ENCODE peak calls at places on chromosomes 7 and 10, in ten cellular contexts. G, I, O, S, W, X, T, A, R and F are unnamed samples.

GRCh38 chr7:81583882-81584533 is 185.8 kb downstream of the HGF start:
- DNase-seq in O (no peak), G (no peak), X (no peak), R (no peak), A (no peak), T (no peak), I (no peak), W (peak; percentile 62), S (no peak), F (no peak)

GRCh38 chr7:4132221-4132620 is 549.9 kb upstream of the FOXK1 start:
- DNase-seq in T (no peak), W (no peak), O (no peak), X (no peak), R (no peak), A (no peak), I (no peak), G (peak; percentile 47), S (no peak), F (no peak)

GRCh38 chr7:36946401-36946739 is 222.1 kb upstream of the AOAH start:
- DNase-seq in W (no peak), S (no peak), O (no peak), X (no peak), R (no peak), I (no peak), T (no peak), A (no peak), G (no peak), F (no peak)

GRCh38 chr10:82813856-82814255 is 938.9 kb downstream of the NRG3 start:
- DNase-seq in W (no peak), A (no peak), S (no peak), R (no peak), O (no peak), X (no peak), G (no peak), T (peak; percentile 38), I (no peak), F (no peak)

GRCh38 chr7:5755704-5756131 is 25.7 kb downstream of the RNF216 start:
- DNase-seq in T (no peak), W (peak; percentile 88), G (no peak), O (no peak), X (no peak), S (no peak), I (no peak), A (no peak), R (no peak), F (no peak)

GRCh38 chr7:158868754-158869410 is 12.5 kb downstream of the DYNC2I1 start:
- DNase-seq in R (no peak), G (no peak), W (no peak), T (no peak), S (no peak), O (no peak), X (no peak), I (no peak), A (no peak), F (no peak)

GRCh38 chr7:146067880-146068279 is 48.7 kb upstream of the CNTNAP2 start:
- DNase-seq in W (no peak), G (no peak), I (no peak), O (no peak), X (no peak), A (no peak), T (no peak), R (no peak), S (no peak), F (no peak)

GRCh38 chr7:93757421-93757820 is 133.1 kb downstream of the TFPI2 start:
- DNase-seq in G (no peak), S (no peak), R (no peak), I (no peak), W (peak; percentile 43), O (no peak), A (no peak), X (no peak), T (no peak), F (no peak)

GRCh38 chr7:16753102-16753931 is at the start of gene TSPAN13:
- DNase-seq in S (no peak), T (peak; percentile 96), X (no peak), R (peak; percentile 87), G (peak; percentile 96), O (peak; percentile 95), A (peak; percentile 80), W (peak; percentile 71), I (peak; percentile 89), F (peak; percentile 23)

GRCh38 chr10:340646-341045 is 205.4 kb downstream of the ZMYND11 start:
- DNase-seq in T (no peak), I (no peak), G (peak; percentile 53), S (no peak), X (no peak), W (no peak), A (no peak), R (no peak), O (no peak), F (no peak)

GRCh38 chr7:123229426-123229825 is 29.7 kb upstream of the SLC13A1 start:
- DNase-seq in G (no peak), S (no peak), R (no peak), T (no peak), X (no peak), I (no peak), A (no peak), W (no peak), O (no peak), F (no peak)

GRCh38 chr10:23439452-23439919 is 611 bp downstream of the OTUD1 start:
- DNase-seq in X (no peak), T (no peak), A (no peak), R (no peak), W (peak; percentile 37), I (peak; percentile 32), O (no peak), S (no peak), G (no peak), F (no peak)

GRCh38 chr7:150994838-150995510 is 4.2 kb downstream of the NOS3 start:
- DNase-seq in S (no peak), W (no peak), G (no peak), R (no peak), X (no peak), A (no peak), I (no peak), O (no peak), T (no peak), F (no peak)

GRCh38 chr10:48649349-48649944 is 35.2 kb upstream of the WDFY4 start:
- DNase-seq in T (no peak), S (no peak), O (no peak), I (no peak), W (no peak), G (no peak), X (no peak), R (no peak), A (no peak), F (no peak)
- TF ChIP-seq CTCF in T (peak; percentile 4), S (no peak), O (no peak), I (no peak), W (no peak), G (no peak), X (no peak), R (no peak), A (no peak), F (no peak)

GRCh38 chr10:10475812-10476211 is 541.9 kb upstream of the CELF2 start:
- DNase-seq in A (no peak), S (no peak), I (no peak), T (no peak), X (no peak), O (no peak), W (no peak), G (no peak), R (no peak), F (no peak)

GRCh38 chr10:10482613-10483012 is 535.1 kb upstream of the CELF2 start:
- DNase-seq in W (no peak), G (no peak), O (peak; percentile 8), S (no peak), T (peak; percentile 9), I (no peak), R (no peak), X (no peak), A (no peak), F (no peak)

GRCh38 chr10:10477859-10478258 is 539.8 kb upstream of the CELF2 start:
- DNase-seq in O (no peak), I (no peak), A (no peak), W (no peak), T (no peak), R (no peak), X (no peak), S (no peak), G (no peak), F (no peak)

GRCh38 chr10:10479465-10479864 is 538.2 kb upstream of the CELF2 start:
- DNase-seq in G (no peak), T (no peak), A (no peak), O (no peak), W (no peak), I (no peak), X (no peak), S (no peak), R (no peak), F (no peak)
- TF ChIP-seq CTCF in G (no peak), T (no peak), A (no peak), O (no peak), W (no peak), I (no peak), X (no peak), S (no peak), R (no peak), F (no peak)

DNA sequence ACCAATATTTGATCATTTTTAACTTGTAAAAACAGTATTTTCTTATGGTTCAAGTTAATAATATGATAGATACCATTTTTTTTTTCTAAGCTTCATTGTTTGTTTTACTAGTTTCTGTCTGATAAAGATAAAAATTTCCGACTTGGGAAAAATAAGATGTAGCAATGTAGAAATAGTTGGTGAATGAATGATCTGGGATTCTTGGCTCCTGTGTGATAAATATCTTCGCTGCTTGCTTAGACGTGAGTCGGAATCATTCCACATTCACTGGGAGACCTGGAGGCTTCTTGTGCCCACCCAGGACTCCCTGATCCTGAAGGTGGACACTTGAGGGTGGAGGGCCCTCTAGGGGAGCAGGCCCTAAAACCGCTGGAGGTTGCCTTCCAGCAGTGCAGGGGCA is 47.9 kb downstream of the EXOC4 start:
- DNase-seq in W (peak; percentile 15), T (no peak), X (no peak), O (no peak), I (no peak), S (no peak), A (no peak), R (no peak), G (no peak), F (no peak)
- TF ChIP-seq CTCF in W (no peak), T (no peak), X (no peak), O (no peak), I (no peak), S (no peak), A (no peak), R (no peak), G (no peak), F (no peak)

GRCh38 chr10:19750972-19751371 is 65.3 kb upstream of the PLXDC2 start:
- DNase-seq in W (no peak), A (no peak), I (no peak), O (no peak), G (no peak), R (no peak), X (no peak), S (no peak), T (no peak), F (no peak)

GRCh38 chr10:19762026-19762425 is 54.2 kb upstream of the PLXDC2 start:
- DNase-seq in T (no peak), W (peak; percentile 21), G (no peak), X (no peak), A (no peak), S (no peak), I (no peak), R (no peak), O (no peak), F (no peak)

DNA sequence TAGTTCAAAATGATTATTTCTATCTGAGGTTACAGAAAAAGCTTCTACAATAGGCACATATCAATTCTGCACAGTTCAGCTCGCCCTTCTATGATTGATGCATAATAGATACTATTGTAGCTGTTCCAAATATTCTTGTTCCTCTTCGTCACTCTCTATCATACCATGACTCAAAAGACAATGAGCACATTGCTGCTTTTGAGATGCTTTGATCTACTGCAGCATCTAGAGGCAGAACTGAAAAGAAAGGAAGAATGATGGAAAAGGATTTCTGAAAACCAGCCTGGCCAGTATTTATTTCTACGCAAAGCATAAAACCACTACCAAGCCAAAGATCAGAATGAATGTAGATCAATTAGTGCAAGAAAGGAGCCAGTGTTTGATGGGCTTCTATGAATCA is 59.3 kb upstream of the PLXDC2 start:
- DNase-seq in T (no peak), O (no peak), S (no peak), X (no peak), I (no peak), W (no peak), A (no peak), G (no peak), R (no peak), F (no peak)
- TF ChIP-seq CTCF in T (no peak), O (no peak), S (no peak), X (no peak), I (no peak), W (no peak), A (no peak), G (no peak), R (no peak), F (no peak)